ENCODE peak calls at places on chromosomes 3 and 15, in six cellular contexts. Z, N, Q, D, B and E are unnamed samples. For H3K9me3, the result is how much of the 10 kb centered on the place peaks cover.

GRCh38 chr3:95289295-95289694 is 1226.4 kb downstream of the NSUN3 start:
- DNase-seq in D (peak), Z (no peak), Q (no peak), B (peak), N (peak), E (no peak)

GRCh38 chr3:43055806-43056770 is 49.8 kb downstream of the POMGNT2 start:
- DNase-seq in Z (no peak), B (no peak), N (no peak), Q (no peak), D (no peak), E (no peak)

GRCh38 chr15:88745696-88746095 is 57.5 kb upstream of the ACAN start:
- DNase-seq in N (peak), Z (no peak), B (no peak), D (peak), Q (no peak), E (no peak)

GRCh38 chr15:97961067-97961954 is 808 bp downstream of the ARRDC4 start:
- DNase-seq in Z (peak), Q (peak), N (peak), D (peak), B (no peak), E (peak)

GRCh38 chr3:120177907-120178306 is 83.7 kb upstream of the GSK3B start:
- DNase-seq in Q (no peak), N (no peak), Z (no peak), D (peak), B (no peak), E (peak)

GRCh38 chr15:80931191-80931590 is 58.4 kb downstream of the MESD start:
- DNase-seq in Q (no peak), D (no peak), N (no peak), Z (no peak), B (no peak), E (no peak)

GRCh38 chr3:10940106-10940505 is 52.4 kb upstream of the SLC6A1 start:
- DNase-seq in Z (no peak), N (no peak), Q (no peak), B (no peak), D (no peak), E (no peak)

GRCh38 chr15:39444729-39445470 is 136.0 kb upstream of the THBS1 start:
- DNase-seq in D (no peak), Z (no peak), B (no peak), N (no peak), Q (no peak), E (no peak)

GRCh38 chr3:30779686-30780287 is 114.7 kb downstream of the GADL1 start:
- DNase-seq in Z (peak), N (peak), Q (peak), B (peak), D (peak), E (peak)

DNA sequence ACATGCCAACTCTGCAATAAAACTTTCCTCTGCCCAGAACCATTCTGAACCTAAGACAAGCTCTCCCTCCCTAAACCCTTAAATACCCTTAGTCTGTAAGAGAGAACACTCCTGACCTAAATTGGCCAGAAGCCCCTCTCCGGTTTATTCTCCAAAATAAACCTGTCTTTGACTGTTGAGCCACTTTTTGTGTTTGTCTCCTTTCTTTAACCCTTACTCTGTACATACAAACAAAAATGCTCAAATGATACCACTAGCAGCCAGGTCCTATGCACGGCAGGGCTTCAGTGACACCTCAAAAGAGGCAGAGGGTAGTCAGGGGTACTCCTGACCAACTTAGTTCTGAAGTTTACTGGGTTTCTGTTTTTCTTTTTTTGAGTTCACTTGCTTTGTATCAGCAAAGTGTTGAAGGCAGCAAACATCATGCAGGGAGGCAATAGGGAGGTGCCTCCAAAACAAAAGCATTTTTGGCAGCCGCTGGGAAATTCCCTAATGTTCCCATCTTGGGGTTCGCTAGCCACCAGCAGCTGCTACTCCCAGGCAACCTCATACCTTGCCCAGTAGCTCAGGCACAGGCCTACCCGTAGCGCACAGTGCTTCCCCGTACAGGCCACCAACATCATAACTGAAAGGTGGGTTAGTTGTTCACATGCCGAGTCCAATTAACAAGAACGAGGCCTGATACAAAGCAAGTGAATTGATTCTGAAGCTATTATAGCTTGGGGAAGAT is 62.9 kb upstream of the GCNT3 start:
- DNase-seq in B (no peak), D (no peak), Z (no peak), Q (no peak), N (no peak), E (no peak)
- H2BK120ac ChIP-seq in B (no peak), D (no peak), Z (no peak), Q (no peak), N (no peak), E (no peak)

GRCh38 chr3:194874783-194875182 is 189.1 kb downstream of the FAM43A start:
- DNase-seq in N (no peak), D (no peak), B (no peak), Z (no peak), Q (no peak), E (peak)
- H2BK5ac ChIP-seq in N (no peak), D (no peak), B (no peak), Z (no peak), Q (no peak), E (no peak)

GRCh38 chr3:153028336-153028735 is 133.7 kb upstream of the RAP2B start:
- DNase-seq in D (no peak), N (peak), Z (no peak), Q (no peak), B (no peak), E (no peak)

GRCh38 chr3:153023896-153024295 is 138.1 kb upstream of the RAP2B start:
- DNase-seq in B (no peak), D (no peak), Q (no peak), N (no peak), Z (no peak), E (no peak)

GRCh38 chr3:153026026-153026425 is 136.0 kb upstream of the RAP2B start:
- DNase-seq in N (peak), Q (no peak), Z (no peak), B (no peak), D (peak), E (no peak)

GRCh38 chr3:153032891-153033290 is 129.1 kb upstream of the RAP2B start:
- DNase-seq in Z (no peak), Q (no peak), D (no peak), N (no peak), B (no peak), E (no peak)

DNA sequence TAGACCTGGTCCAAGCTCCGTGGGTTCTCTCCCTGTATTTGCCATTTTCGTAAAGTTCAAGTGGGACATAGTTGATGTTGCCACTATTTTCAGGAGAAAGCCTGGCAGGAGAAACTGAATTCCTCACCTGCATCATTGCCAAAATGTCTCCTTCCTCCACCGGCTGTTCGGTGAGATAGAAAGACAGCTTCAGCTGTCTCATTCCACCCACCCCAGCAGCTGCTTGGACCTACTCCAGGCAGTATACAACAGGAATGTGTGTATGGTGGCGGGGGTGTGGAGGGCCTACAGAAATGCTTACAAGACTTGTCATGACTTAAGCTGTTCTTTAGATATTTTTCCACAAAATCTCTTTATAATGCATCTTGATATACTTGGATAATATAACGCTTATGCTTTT is 132.7 kb upstream of the RAP2B start:
- DNase-seq in B (peak), Q (no peak), Z (no peak), N (peak), D (no peak), E (no peak)
- H3K9me3 ChIP-seq in B (under half), Q (under half), Z (under half), N (under half), D (under half), E (under half)

GRCh38 chr3:51156147-51156546 is 228.9 kb upstream of the MANF start:
- DNase-seq in Z (no peak), Q (peak), B (no peak), N (no peak), D (no peak), E (no peak)
- H2BK120ac ChIP-seq in Z (no peak), Q (no peak), B (no peak), N (no peak), D (no peak), E (no peak)

DNA sequence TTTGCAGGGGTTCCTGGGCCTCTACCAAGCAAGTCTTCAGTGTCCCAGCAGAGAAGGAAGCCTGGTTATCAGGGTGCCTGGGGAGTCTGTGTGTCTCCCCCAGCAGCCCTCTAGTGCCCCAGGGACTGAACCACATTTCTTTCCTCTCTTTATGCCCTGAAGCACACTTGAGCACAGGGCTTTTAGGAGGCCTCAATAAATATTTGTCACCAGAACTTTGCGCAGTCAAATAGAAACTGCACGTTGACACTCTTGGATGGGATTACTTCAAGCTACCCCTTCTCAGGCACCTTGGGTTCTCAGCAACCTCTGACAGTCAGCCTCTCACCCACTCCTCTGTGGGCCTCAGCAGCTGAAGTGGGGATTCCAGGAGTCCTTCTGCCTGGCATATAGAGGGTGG is 226.6 kb upstream of the HES1 start:
- DNase-seq in Q (no peak), B (no peak), Z (no peak), D (no peak), N (no peak), E (no peak)
- H2BK5ac ChIP-seq in Q (no peak), B (no peak), Z (no peak), D (no peak), N (no peak), E (no peak)

GRCh38 chr3:166518040-166518439 is 680.8 kb upstream of the BCHE start:
- DNase-seq in D (no peak), N (no peak), B (no peak), Q (no peak), Z (no peak), E (no peak)
- H3K9me3 ChIP-seq in D (under half), N (under half), B (under half), Q (under half), Z (under half), E (under half)

GRCh38 chr3:189737071-189737470 is 105.9 kb downstream of the TP63 start:
- DNase-seq in Q (no peak), Z (no peak), B (no peak), D (no peak), N (no peak), E (no peak)

GRCh38 chr3:189739396-189739795 is 108.2 kb downstream of the TP63 start:
- DNase-seq in D (no peak), Z (no peak), Q (no peak), B (no peak), N (no peak), E (no peak)

GRCh38 chr3:189734061-189734460 is 102.9 kb downstream of the TP63 start:
- DNase-seq in D (no peak), N (no peak), B (no peak), Z (no peak), Q (no peak), E (no peak)

DNA sequence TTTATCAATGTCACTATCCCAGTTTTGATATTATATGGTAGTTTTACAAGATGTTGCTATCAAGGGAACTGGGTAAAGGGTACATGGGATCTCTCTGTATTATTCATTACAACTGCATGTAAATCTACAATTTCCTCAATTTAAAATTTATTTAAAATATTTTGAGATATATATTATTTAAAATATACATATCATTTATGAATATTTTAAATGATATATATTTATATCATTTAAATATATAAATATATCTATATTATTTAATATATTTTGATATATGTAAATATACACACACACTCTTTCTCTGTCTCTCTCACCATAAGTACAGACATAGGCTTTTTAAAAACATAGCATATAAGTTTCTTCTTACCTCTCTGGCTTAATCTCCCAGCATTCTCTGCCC is 104.7 kb downstream of the TP63 start:
- DNase-seq in B (no peak), D (no peak), Z (no peak), Q (no peak), N (no peak), E (no peak)
- H2BK120ac ChIP-seq in B (no peak), D (no peak), Z (no peak), Q (no peak), N (no peak), E (no peak)

GRCh38 chr3:149575213-149575961 is 82.4 kb downstream of the WWTR1 start:
- DNase-seq in N (peak), B (no peak), D (peak), Q (no peak), Z (no peak), E (no peak)
- H2BK5ac ChIP-seq in N (peak), B (peak), D (peak), Q (no peak), Z (peak), E (no peak)